ENCODE peak calls at places on chromosome 13, in five cellular contexts. O is GM23338, L is NCI-H510A treated with DMSO at 0.1 percent for 48 hours, A is cardiac muscle cell, J is AG20443. X is an unnamed sample.

GRCh38 chr13:98026457-98026857 is 73.0 kb downstream of the IPO5 start:
- DNase-seq in O (peak; percentile 46), A (no peak), J (peak; percentile 20), L (no peak), X (no peak)

GRCh38 chr13:111907341-111907880 is 159.5 kb upstream of the SOX1 start:
- DNase-seq in L (no peak), J (no peak), O (no peak), A (no peak), X (no peak)

GRCh38 chr13:48249018-48249417 is 16.0 kb downstream of the ITM2B start:
- DNase-seq in J (no peak), O (no peak), A (no peak), L (no peak), X (no peak)

GRCh38 chr13:33545492-33545891 is 259.9 kb upstream of the STARD13 start:
- DNase-seq in A (no peak), L (no peak), O (peak; percentile 17), J (no peak), X (no peak)

GRCh38 chr13:53545340-53545941 is 516.8 kb downstream of the OLFM4 start:
- DNase-seq in J (no peak), A (no peak), O (peak; percentile 59), L (no peak), X (no peak)

GRCh38 chr13:43388282-43389034 is 365.1 kb downstream of the DNAJC15 start:
- DNase-seq in A (no peak), J (no peak), L (peak; percentile 21), O (no peak), X (no peak)

GRCh38 chr13:106161186-106161585 is 374.3 kb downstream of the EFNB2 start:
- DNase-seq in O (no peak), A (no peak), J (no peak), L (no peak), X (no peak)

GRCh38 chr13:100984349-100984748 is 309.8 kb upstream of the TMTC4 start:
- DNase-seq in L (no peak), O (no peak), A (no peak), J (no peak), X (no peak)

GRCh38 chr13:82088781-82089180 is 1747.9 kb upstream of the SPRY2 start:
- DNase-seq in J (no peak), O (no peak), A (no peak), L (no peak), X (no peak)

GRCh38 chr13:114022309-114022669 is 48.4 kb upstream of the C13orf46 start:
- DNase-seq in A (no peak), O (no peak), J (no peak), L (no peak), X (no peak)

GRCh38 chr13:35599385-35599784 is 122.9 kb upstream of the MAB21L1 start:
- DNase-seq in A (peak; percentile 83), L (no peak), O (peak; percentile 41), J (peak; percentile 11), X (no peak)

GRCh38 chr13:49938921-49939320 is 2.8 kb upstream of the SPRYD7 start:
- DNase-seq in J (no peak), A (no peak), O (no peak), L (no peak), X (no peak)

GRCh38 chr13:73936001-73936400 is 198.2 kb downstream of the KLF12 start:
- DNase-seq in A (no peak), L (no peak), O (no peak), J (no peak), X (no peak)

GRCh38 chr13:104008571-104009435 is 942.6 kb upstream of the SLC10A2 start:
- DNase-seq in J (no peak), O (no peak), A (no peak), L (no peak), X (no peak)

GRCh38 chr13:52034616-52035226 is 10.2 kb downstream of the UTP14C start:
- DNase-seq in J (no peak), A (no peak), O (no peak), L (peak; percentile 27), X (no peak)

GRCh38 chr13:74074723-74075122 is 59.5 kb downstream of the KLF12 start:
- DNase-seq in L (no peak), O (no peak), J (no peak), A (no peak), X (no peak)

GRCh38 chr13:96946709-96947311 is 47.5 kb downstream of the OXGR1 start:
- DNase-seq in J (no peak), L (no peak), O (peak; percentile 28), A (peak; percentile 7), X (no peak)

X was measured in fibroblast of the conjunctiva.